ENCODE peak calls at places on chromosomes 4 and X, in six cellular contexts. C is breast epithelium, F is stomach, I is suprapubic skin, R is Peyer's patch, M is endothelial cell of umbilical vein. X is an unnamed sample.

GRCh38 chr4:7665321-7665720 is 230.6 kb upstream of the PSAPL1 start:
- DNase-seq in R (no peak), I (no peak), C (no peak), F (no peak), M (no peak), X (no peak)

GRCh38 chr4:8192748-8193738 is 6.0 kb upstream of the SH3TC1 start:
- DNase-seq in I (no peak), M (peak; percentile 79), R (peak; percentile 91), F (peak; percentile 82), C (no peak), X (peak; percentile 86)

GRCh38 chr4:168569066-168569908 is 72.4 kb downstream of the PALLD start:
- DNase-seq in R (peak; percentile 53), M (peak; percentile 98), F (peak; percentile 61), C (peak; percentile 32), I (no peak), X (no peak)

GRCh38 chr4:22485751-22486150 is 30.1 kb downstream of the ADGRA3 start:
- DNase-seq in M (no peak), C (no peak), F (no peak), I (no peak), R (no peak), X (no peak)

GRCh38 chr4:118740869-118741268 is 55.7 kb downstream of the METTL14 start:
- DNase-seq in F (no peak), I (no peak), M (no peak), C (no peak), R (no peak), X (no peak)

GRCh38 chrX:18809641-18810040 is 102.2 kb downstream of the PPEF1 start:
- DNase-seq in F (no peak), I (no peak), M (no peak), R (no peak), C (no peak), X (no peak)

GRCh38 chr4:187370918-187371317 is 624.7 kb upstream of the ZFP42 start:
- DNase-seq in R (no peak), I (no peak), F (no peak), M (no peak), C (no peak), X (no peak)

GRCh38 chr4:81351653-81352455 is 119.9 kb downstream of the RASGEF1B start:
- DNase-seq in C (peak; percentile 39), R (peak; percentile 89), I (peak; percentile 73), F (peak; percentile 79), M (peak; percentile 60), X (peak; percentile 78)

GRCh38 chr4:62460329-62460728 is 1260.2 kb downstream of the ADGRL3 start:
- DNase-seq in R (no peak), F (no peak), C (no peak), I (no peak), M (no peak), X (no peak)

GRCh38 chr4:23920716-23921446 is 31.0 kb upstream of the PPARGC1A start:
- DNase-seq in M (no peak), R (no peak), C (peak; percentile 69), F (no peak), I (no peak), X (no peak)

GRCh38 chrX:40158036-40158706 is 60.4 kb upstream of the BCOR start:
- DNase-seq in F (no peak), I (peak; percentile 66), R (no peak), C (no peak), M (no peak), X (peak; percentile 86)
- TF ChIP-seq POLR2A in F (no peak), I (no peak), R (no peak), C (no peak), M (no peak), X (no peak)

GRCh38 chr4:113049421-113050355 is at the start of gene ANK2:
- DNase-seq in C (no peak), R (no peak), F (no peak), M (no peak), I (no peak), X (no peak)

GRCh38 chr4:113051361-113051760 is 1.9 kb downstream of the ANK2 start:
- DNase-seq in C (no peak), F (no peak), I (no peak), R (no peak), M (no peak), X (no peak)

GRCh38 chr4:113052379-113052951 is 3.0 kb downstream of the ANK2 start:
- DNase-seq in C (no peak), R (no peak), I (no peak), M (no peak), F (no peak), X (no peak)

GRCh38 chr4:113050837-113051236 is 1.4 kb downstream of the ANK2 start:
- DNase-seq in F (no peak), C (no peak), M (no peak), R (no peak), I (no peak), X (no peak)

DNA sequence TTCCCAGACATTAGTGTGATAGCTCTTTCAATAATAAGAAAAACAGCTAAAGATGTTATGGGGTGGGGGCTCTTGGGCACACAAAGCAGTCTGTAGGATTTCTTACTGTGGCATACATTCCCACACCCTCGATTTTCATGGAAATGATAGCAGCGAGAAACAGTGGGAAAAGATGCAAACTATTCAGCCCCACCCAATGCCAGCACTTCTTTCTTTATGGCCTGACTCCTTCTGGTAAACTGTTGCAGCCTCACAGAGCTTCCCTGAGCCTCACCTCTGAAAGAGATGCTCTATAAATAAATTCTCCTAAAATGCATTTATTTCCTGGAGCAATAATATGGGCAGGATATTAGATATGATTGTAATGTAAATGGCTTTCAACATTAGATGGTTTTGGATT is 908 bp downstream of the ANK2 start:
- DNase-seq in R (no peak), M (no peak), F (no peak), I (no peak), C (no peak), X (no peak)
- H3K36me3 ChIP-seq in R (no peaks in the 10 kb centered on the region), M (no peaks in the 10 kb centered on the region), F (no peaks in the 10 kb centered on the region), I (no peaks in the 10 kb centered on the region), C (no peaks in the 10 kb centered on the region), X (no peaks in the 10 kb centered on the region)

GRCh38 chr4:5708171-5708828 is at the start of gene EVC2:
- DNase-seq in C (peak; percentile 57), R (peak; percentile 76), I (peak; percentile 90), M (peak; percentile 47), F (peak; percentile 60), X (no peak)
- TF ChIP-seq POLR2A in C (no peak), R (no peak), I (no peak), M (peak; percentile 62), F (no peak), X (no peak)

GRCh38 chr4:70913947-70914445 is 11.8 kb downstream of the MOB1B start:
- DNase-seq in M (no peak), C (no peak), R (no peak), I (no peak), F (no peak), X (no peak)

GRCh38 chr4:70914631-70915030 is 12.5 kb downstream of the MOB1B start:
- DNase-seq in F (no peak), C (no peak), I (no peak), M (no peak), R (no peak), X (no peak)

GRCh38 chr4:70915048-70915815 is 13.1 kb downstream of the MOB1B start:
- DNase-seq in R (no peak), C (no peak), M (no peak), F (no peak), I (no peak), X (no peak)

GRCh38 chr4:70920592-70920991 is 18.4 kb downstream of the MOB1B start:
- DNase-seq in R (no peak), I (no peak), C (no peak), M (no peak), F (no peak), X (no peak)

DNA sequence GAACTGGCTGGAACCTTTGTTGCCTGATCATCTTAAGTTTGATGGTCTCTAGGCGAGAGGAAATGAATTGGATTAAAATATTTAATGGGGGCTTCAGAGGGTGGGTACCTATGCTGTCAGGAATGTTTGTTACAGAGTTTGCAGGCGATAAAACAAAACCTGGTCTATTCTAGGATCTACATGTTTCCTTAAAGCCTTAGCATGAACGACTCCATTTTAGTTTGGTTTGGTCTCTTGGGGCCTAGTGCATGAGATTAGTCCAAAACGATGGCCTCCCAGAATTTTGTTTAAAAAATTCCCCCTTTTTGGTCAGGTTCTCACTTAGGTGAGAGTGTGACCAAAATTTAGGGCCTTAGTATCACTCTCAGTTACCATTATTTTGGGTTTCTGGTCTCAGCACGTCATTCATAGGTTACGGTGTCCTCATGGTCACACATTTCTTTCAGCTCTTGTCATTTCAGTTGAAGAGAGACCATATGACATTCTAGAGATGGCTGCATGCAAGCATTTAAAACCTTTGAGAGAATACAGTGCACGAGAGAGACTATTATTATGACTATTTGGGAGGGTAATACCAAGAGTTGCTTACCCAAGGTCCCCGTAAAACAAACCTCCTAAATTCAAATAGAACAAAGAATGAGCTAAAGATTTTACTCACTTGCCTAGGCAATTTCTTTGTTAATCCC is 13.8 kb downstream of the MOB1B start:
- DNase-seq in I (no peak), M (no peak), F (no peak), C (no peak), R (no peak), X (no peak)
- H3K36me3 ChIP-seq in I (peaks cover 3% of the 10 kb centered on the region), M (no peaks in the 10 kb centered on the region), F (peaks cover 4% of the 10 kb centered on the region), C (no peaks in the 10 kb centered on the region), R (no peaks in the 10 kb centered on the region), X (no peaks in the 10 kb centered on the region)